ENCODE peak calls at places on chromosomes 16 and 17, in four cellular contexts. B is endothelial cell, Z is H1, G is HFF-Myc. J is an unnamed sample.

GRCh38 chr16:88701541-88702363 is 4.5 kb downstream of the RNF166 start:
- DNase-seq in B (no peak), G (no peak), Z (no peak), J (no peak)

GRCh38 chr17:49213803-49214202 is 3.3 kb downstream of the ABI3 start:
- DNase-seq in G (no peak), B (no peak), Z (no peak), J (no peak)

GRCh38 chr17:78599419-78599818 is 22.2 kb upstream of the DNAH17 start:
- DNase-seq in Z (no peak), B (no peak), G (no peak), J (no peak)

GRCh38 chr17:2975469-2975958 is 87.9 kb downstream of the OR1D5 start:
- DNase-seq in Z (no peak), G (no peak), B (peak; percentile 39), J (no peak)

GRCh38 chr16:88306860-88307545 is 75.8 kb upstream of the ZNF469 start:
- DNase-seq in G (peak; percentile 67), Z (no peak), B (no peak), J (peak; percentile 82)

GRCh38 chr16:16083421-16084156 is 134.2 kb downstream of the ABCC1 start:
- DNase-seq in G (no peak), B (no peak), Z (no peak), J (no peak)

GRCh38 chr16:65666132-65666869 is 544.4 kb upstream of the CDH11 start:
- DNase-seq in G (no peak), B (no peak), Z (no peak), J (no peak)

GRCh38 chr16:28317040-28317880 is 24.9 kb downstream of the SBK1 start:
- DNase-seq in Z (no peak), G (no peak), B (peak; percentile 75), J (no peak)

GRCh38 chr17:44043326-44043725 is 23.1 kb downstream of the LSM12 start:
- DNase-seq in G (no peak), Z (no peak), B (no peak), J (peak; percentile 23)

GRCh38 chr16:72857841-72858594 is 189.9 kb downstream of the ZFHX3 start:
- DNase-seq in G (no peak), B (no peak), Z (no peak), J (no peak)

GRCh38 chr17:36546418-36547093 is 1.8 kb downstream of the GGNBP2 start:
- DNase-seq in Z (no peak), B (no peak), G (no peak), J (no peak)

GRCh38 chr16:49523435-49524159 is 150.0 kb downstream of the C16orf78 start:
- DNase-seq in B (no peak), Z (no peak), G (no peak), J (no peak)

GRCh38 chr17:596287-596686 is 118.4 kb downstream of the VPS53 start:
- DNase-seq in B (no peak), Z (no peak), G (no peak), J (no peak)

GRCh38 chr16:81544691-81545365 is 100.2 kb downstream of the CMIP start:
- DNase-seq in G (no peak), B (no peak), Z (no peak), J (no peak)

GRCh38 chr17:19979917-19980770 is 2.5 kb upstream of the AKAP10 start:
- DNase-seq in B (no peak), G (no peak), Z (no peak), J (no peak)

GRCh38 chr17:59004338-59005111 is 102.2 kb downstream of the TRIM37 start:
- DNase-seq in Z (peak; percentile 10), G (peak; percentile 33), B (peak; percentile 67), J (peak; percentile 23)

GRCh38 chr16:73565263-73565662 is 517.3 kb upstream of the ZFHX3 start:
- DNase-seq in G (no peak), Z (no peak), B (no peak), J (no peak)

GRCh38 chr16:82181456-82182185 is 11.6 kb upstream of the MPHOSPH6 start:
- DNase-seq in B (no peak), G (no peak), Z (no peak), J (no peak)

GRCh38 chr17:7853693-7854043 is 1.2 kb upstream of the TMEM88 start:
- DNase-seq in Z (no peak), B (no peak), G (no peak), J (no peak)

GRCh38 chr16:58378401-58378800 is 13.9 kb upstream of the GINS3 start:
- DNase-seq in B (no peak), G (no peak), Z (no peak), J (no peak)

GRCh38 chr17:61660726-61661125 is 69.7 kb upstream of the NACA2 start:
- DNase-seq in Z (no peak), G (no peak), B (no peak), J (no peak)

GRCh38 chr17:8794636-8795035 is 4.5 kb downstream of the MFSD6L start:
- DNase-seq in B (no peak), Z (no peak), G (no peak), J (no peak)

GRCh38 chr17:74737299-74738050 is 419 bp downstream of the RAB37 start:
- DNase-seq in B (peak; percentile 47), G (no peak), Z (no peak), J (no peak)

GRCh38 chr17:69175812-69176517 is 34.3 kb upstream of the ABCA6 start:
- DNase-seq in G (peak; percentile 52), B (no peak), Z (no peak), J (peak; percentile 30)

GRCh38 chr16:76277099-76278030 is at the start of gene CNTNAP4:
- DNase-seq in Z (no peak), B (no peak), G (no peak), J (no peak)

DNA sequence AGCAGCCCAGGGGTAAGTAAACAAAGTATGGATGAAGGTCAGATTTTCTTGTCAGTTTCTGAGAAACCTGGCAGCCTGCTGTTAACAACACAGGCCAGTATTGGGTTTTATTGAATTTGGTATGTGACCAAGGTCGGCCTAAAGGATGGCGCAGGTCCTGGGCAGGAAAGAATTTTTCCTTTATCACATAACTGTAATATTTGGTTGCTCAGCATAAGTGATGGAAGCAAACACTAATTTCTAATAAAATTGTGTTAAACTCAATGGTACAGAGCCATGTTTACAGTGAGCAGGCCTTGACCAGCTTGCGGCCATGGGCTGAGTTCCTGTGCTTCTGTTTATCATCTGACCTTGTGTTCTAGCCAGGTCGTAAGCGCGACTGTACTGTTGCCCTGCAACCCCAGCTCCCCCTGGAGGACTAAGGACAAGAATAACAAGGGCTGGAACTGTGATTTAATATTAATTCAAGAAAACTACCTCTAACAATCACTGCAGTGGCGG is 10.5 kb downstream of the POLDIP2 start:
- DNase-seq in B (peak; percentile 23), G (no peak), Z (no peak), J (peak; percentile 31)
- TF ChIP-seq CTCF in B (peak; percentile 17), G (peak; percentile 35), Z (peak; percentile 21), J (peak; percentile 39)

GRCh38 chr16:8355714-8356113 is 234.6 kb downstream of the TMEM114 start:
- DNase-seq in Z (no peak), B (no peak), G (no peak), J (no peak)
- TF ChIP-seq CTCF in Z (peak; percentile 53), B (no peak), G (no peak), J (no peak)

GRCh38 chr16:68013440-68013839 is 2.3 kb downstream of the DPEP2NB start:
- DNase-seq in G (no peak), Z (no peak), B (no peak), J (no peak)

GRCh38 chr16:68021490-68021889 is 1.5 kb downstream of the DDX28 start:
- DNase-seq in B (no peak), Z (no peak), G (no peak), J (no peak)

GRCh38 chr16:68019167-68019680 is 3.5 kb upstream of the DPEP2NB start:
- DNase-seq in Z (no peak), G (no peak), B (no peak), J (no peak)

GRCh38 chr16:68015681-68016080 is at the start of gene DPEP2NB:
- DNase-seq in Z (no peak), B (no peak), G (no peak), J (no peak)
- TF ChIP-seq CTCF in Z (no peak), B (no peak), G (no peak), J (no peak)

GRCh38 chr17:14308965-14309879 is 8.3 kb downstream of the HS3ST3B1 start:
- DNase-seq in Z (peak; percentile 97), G (no peak), B (peak; percentile 98), J (peak; percentile 77)
- TF ChIP-seq CTCF in Z (peak; percentile 4), G (no peak), B (no peak), J (no peak)

DNA sequence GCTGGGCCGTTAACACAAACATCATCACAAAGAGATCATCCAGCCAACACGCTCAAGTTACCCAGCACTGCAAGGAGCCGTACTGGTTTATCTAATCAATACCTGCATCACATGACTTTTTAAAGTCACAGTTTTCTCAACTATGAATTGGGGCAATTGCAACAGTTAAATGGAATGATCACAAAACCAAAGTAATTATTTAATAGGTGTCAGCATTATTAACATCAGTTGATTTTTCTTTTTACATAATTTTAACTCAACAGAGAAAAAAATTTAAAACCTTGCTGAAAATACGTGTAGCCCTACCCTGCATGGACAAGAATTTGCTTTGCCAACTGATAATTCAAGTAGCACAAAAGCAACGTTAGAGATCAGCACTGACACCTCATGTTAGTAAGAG is 95.7 kb upstream of the SOX9 start:
- DNase-seq in Z (no peak), G (no peak), B (no peak), J (no peak)
- TF ChIP-seq CTCF in Z (no peak), G (no peak), B (no peak), J (no peak)

J was measured in AG09319.